ENCODE peak calls at places on chromosomes 12 and 14, in ten cellular contexts. One of them, this sample, is unnamed.

GRCh38 chr14:77654001-77654431 is 37.6 kb upstream of the SPTLC2 start:
- DNase-seq in stimulated activated CD4-positive, alpha-beta T cell treated with anti-CD3 and anti-CD28 coated beads, Interleukin-12 subunit alpha, Interleukin-12 subunit beta, amount 100 ng/mL, for 4 hours: no peak
- DNase-seq in amniotic stem cell: no peak
- DNase-seq in Daoy: no peak
- DNase-seq in SW480: no peak
- DNase-seq in NCI-H1092: no peak
- DNase-seq in right cardiac atrium: no peak
- DNase-seq in GM23338: no peak
- DNase-seq in Ammon's horn: no peak
- DNase-seq in NCI-H69: peak; percentile 91
- DNase-seq in this sample: no peak

GRCh38 chr12:104974626-104975290 is 11.4 kb upstream of the NOPCHAP1 start:
- DNase-seq in stimulated activated CD4-positive, alpha-beta T cell treated with anti-CD3 and anti-CD28 coated beads, Interleukin-12 subunit alpha, Interleukin-12 subunit beta, amount 100 ng/mL, for 4 hours: no peak
- DNase-seq in amniotic stem cell: no peak
- DNase-seq in Daoy: peak; percentile 30
- DNase-seq in SW480: no peak
- DNase-seq in NCI-H1092: no peak
- DNase-seq in right cardiac atrium: no peak
- DNase-seq in GM23338: no peak
- DNase-seq in Ammon's horn: peak; percentile 75
- DNase-seq in NCI-H69: no peak
- DNase-seq in this sample: no peak

GRCh38 chr14:99568567-99569560 is 35.1 kb downstream of the CCDC85C start:
- DNase-seq in stimulated activated CD4-positive, alpha-beta T cell treated with anti-CD3 and anti-CD28 coated beads, Interleukin-12 subunit alpha, Interleukin-12 subunit beta, amount 100 ng/mL, for 4 hours: no peak
- DNase-seq in amniotic stem cell: peak; percentile 5
- DNase-seq in Daoy: peak; percentile 76
- DNase-seq in SW480: no peak
- DNase-seq in NCI-H1092: no peak
- DNase-seq in right cardiac atrium: peak; percentile 53
- DNase-seq in GM23338: no peak
- DNase-seq in Ammon's horn: no peak
- DNase-seq in NCI-H69: peak; percentile 31
- DNase-seq in this sample: peak; percentile 23

GRCh38 chr14:102590667-102591099 is 1.8 kb upstream of the RCOR1 start:
- DNase-seq in stimulated activated CD4-positive, alpha-beta T cell treated with anti-CD3 and anti-CD28 coated beads, Interleukin-12 subunit alpha, Interleukin-12 subunit beta, amount 100 ng/mL, for 4 hours: no peak
- DNase-seq in amniotic stem cell: no peak
- DNase-seq in Daoy: peak; percentile 66
- DNase-seq in SW480: peak; percentile 83
- DNase-seq in NCI-H1092: no peak
- DNase-seq in right cardiac atrium: peak; percentile 51
- DNase-seq in GM23338: peak; percentile 84
- DNase-seq in Ammon's horn: no peak
- DNase-seq in NCI-H69: no peak
- DNase-seq in this sample: no peak

GRCh38 chr12:4383304-4383865 is 3.9 kb upstream of the FGF23 start:
- DNase-seq in stimulated activated CD4-positive, alpha-beta T cell treated with anti-CD3 and anti-CD28 coated beads, Interleukin-12 subunit alpha, Interleukin-12 subunit beta, amount 100 ng/mL, for 4 hours: no peak
- DNase-seq in amniotic stem cell: no peak
- DNase-seq in Daoy: peak; percentile 18
- DNase-seq in SW480: peak; percentile 42
- DNase-seq in NCI-H1092: no peak
- DNase-seq in right cardiac atrium: no peak
- DNase-seq in GM23338: peak; percentile 86
- DNase-seq in Ammon's horn: no peak
- DNase-seq in NCI-H69: peak; percentile 6
- DNase-seq in this sample: no peak

GRCh38 chr12:20494803-20495202 is 126.5 kb downstream of the PDE3A start:
- DNase-seq in stimulated activated CD4-positive, alpha-beta T cell treated with anti-CD3 and anti-CD28 coated beads, Interleukin-12 subunit alpha, Interleukin-12 subunit beta, amount 100 ng/mL, for 4 hours: no peak
- DNase-seq in amniotic stem cell: no peak
- DNase-seq in Daoy: no peak
- DNase-seq in SW480: no peak
- DNase-seq in NCI-H1092: no peak
- DNase-seq in right cardiac atrium: no peak
- DNase-seq in GM23338: no peak
- DNase-seq in Ammon's horn: no peak
- DNase-seq in NCI-H69: no peak
- DNase-seq in this sample: no peak

GRCh38 chr12:17344649-17345048 is 738.7 kb upstream of the LMO3 start:
- DNase-seq in stimulated activated CD4-positive, alpha-beta T cell treated with anti-CD3 and anti-CD28 coated beads, Interleukin-12 subunit alpha, Interleukin-12 subunit beta, amount 100 ng/mL, for 4 hours: no peak
- DNase-seq in amniotic stem cell: no peak
- DNase-seq in Daoy: no peak
- DNase-seq in SW480: no peak
- DNase-seq in NCI-H1092: no peak
- DNase-seq in right cardiac atrium: no peak
- DNase-seq in GM23338: peak; percentile 48
- DNase-seq in Ammon's horn: no peak
- DNase-seq in NCI-H69: no peak
- DNase-seq in this sample: no peak

GRCh38 chr12:56229819-56230448 is at the start of gene SLC39A5:
- DNase-seq in stimulated activated CD4-positive, alpha-beta T cell treated with anti-CD3 and anti-CD28 coated beads, Interleukin-12 subunit alpha, Interleukin-12 subunit beta, amount 100 ng/mL, for 4 hours: no peak
- DNase-seq in amniotic stem cell: no peak
- DNase-seq in Daoy: no peak
- DNase-seq in SW480: no peak
- DNase-seq in NCI-H1092: no peak
- DNase-seq in right cardiac atrium: no peak
- DNase-seq in GM23338: no peak
- DNase-seq in Ammon's horn: no peak
- DNase-seq in NCI-H69: no peak
- DNase-seq in this sample: no peak

GRCh38 chr14:75259510-75259855 is 19.1 kb upstream of the FOS start:
- DNase-seq in stimulated activated CD4-positive, alpha-beta T cell treated with anti-CD3 and anti-CD28 coated beads, Interleukin-12 subunit alpha, Interleukin-12 subunit beta, amount 100 ng/mL, for 4 hours: no peak
- DNase-seq in amniotic stem cell: peak; percentile 35
- DNase-seq in Daoy: peak; percentile 35
- DNase-seq in SW480: peak; percentile 39
- DNase-seq in NCI-H1092: no peak
- DNase-seq in right cardiac atrium: no peak
- DNase-seq in GM23338: peak; percentile 62
- DNase-seq in Ammon's horn: no peak
- DNase-seq in NCI-H69: peak; percentile 87
- DNase-seq in this sample: peak; percentile 85

GRCh38 chr12:94596596-94596995 is 53.8 kb downstream of the TMCC3 start:
- DNase-seq in stimulated activated CD4-positive, alpha-beta T cell treated with anti-CD3 and anti-CD28 coated beads, Interleukin-12 subunit alpha, Interleukin-12 subunit beta, amount 100 ng/mL, for 4 hours: no peak
- DNase-seq in amniotic stem cell: no peak
- DNase-seq in Daoy: no peak
- DNase-seq in SW480: no peak
- DNase-seq in NCI-H1092: peak; percentile 75
- DNase-seq in right cardiac atrium: no peak
- DNase-seq in GM23338: no peak
- DNase-seq in Ammon's horn: no peak
- DNase-seq in NCI-H69: peak; percentile 21
- DNase-seq in this sample: no peak

GRCh38 chr12:56943878-56944277 is 9.7 kb upstream of the SDR9C7 start:
- DNase-seq in stimulated activated CD4-positive, alpha-beta T cell treated with anti-CD3 and anti-CD28 coated beads, Interleukin-12 subunit alpha, Interleukin-12 subunit beta, amount 100 ng/mL, for 4 hours: no peak
- DNase-seq in amniotic stem cell: no peak
- DNase-seq in Daoy: no peak
- DNase-seq in SW480: no peak
- DNase-seq in NCI-H1092: no peak
- DNase-seq in right cardiac atrium: no peak
- DNase-seq in GM23338: no peak
- DNase-seq in Ammon's horn: no peak
- DNase-seq in NCI-H69: no peak
- DNase-seq in this sample: no peak

GRCh38 chr12:107200394-107200793 is 107.0 kb upstream of the CRY1 start:
- DNase-seq in stimulated activated CD4-positive, alpha-beta T cell treated with anti-CD3 and anti-CD28 coated beads, Interleukin-12 subunit alpha, Interleukin-12 subunit beta, amount 100 ng/mL, for 4 hours: no peak
- DNase-seq in amniotic stem cell: no peak
- DNase-seq in Daoy: peak; percentile 84
- DNase-seq in SW480: peak; percentile 66
- DNase-seq in NCI-H1092: no peak
- DNase-seq in right cardiac atrium: no peak
- DNase-seq in GM23338: no peak
- DNase-seq in Ammon's horn: no peak
- DNase-seq in NCI-H69: peak; percentile 63
- DNase-seq in this sample: peak; percentile 57

GRCh38 chr12:92070054-92070863 is 75.4 kb downstream of the BTG1 start:
- DNase-seq in stimulated activated CD4-positive, alpha-beta T cell treated with anti-CD3 and anti-CD28 coated beads, Interleukin-12 subunit alpha, Interleukin-12 subunit beta, amount 100 ng/mL, for 4 hours: no peak
- DNase-seq in amniotic stem cell: no peak
- DNase-seq in Daoy: no peak
- DNase-seq in SW480: peak; percentile 66
- DNase-seq in NCI-H1092: no peak
- DNase-seq in right cardiac atrium: no peak
- DNase-seq in GM23338: no peak
- DNase-seq in Ammon's horn: no peak
- DNase-seq in NCI-H69: no peak
- DNase-seq in this sample: no peak

GRCh38 chr12:40054554-40055226 is 51.2 kb downstream of the SLC2A13 start:
- DNase-seq in stimulated activated CD4-positive, alpha-beta T cell treated with anti-CD3 and anti-CD28 coated beads, Interleukin-12 subunit alpha, Interleukin-12 subunit beta, amount 100 ng/mL, for 4 hours: no peak
- DNase-seq in amniotic stem cell: no peak
- DNase-seq in Daoy: peak; percentile 80
- DNase-seq in SW480: no peak
- DNase-seq in NCI-H1092: no peak
- DNase-seq in right cardiac atrium: peak; percentile 44
- DNase-seq in GM23338: no peak
- DNase-seq in Ammon's horn: peak; percentile 41
- DNase-seq in NCI-H69: peak; percentile 82
- DNase-seq in this sample: no peak

GRCh38 chr12:119692410-119692809 is 24.5 kb downstream of the PRKAB1 start:
- DNase-seq in stimulated activated CD4-positive, alpha-beta T cell treated with anti-CD3 and anti-CD28 coated beads, Interleukin-12 subunit alpha, Interleukin-12 subunit beta, amount 100 ng/mL, for 4 hours: no peak
- DNase-seq in amniotic stem cell: no peak
- DNase-seq in Daoy: no peak
- DNase-seq in SW480: no peak
- DNase-seq in NCI-H1092: no peak
- DNase-seq in right cardiac atrium: no peak
- DNase-seq in GM23338: no peak
- DNase-seq in Ammon's horn: no peak
- DNase-seq in NCI-H69: peak; percentile 81
- DNase-seq in this sample: peak; percentile 92

GRCh38 chr12:51977320-51977753 is 25.8 kb downstream of the ACVR1B start:
- DNase-seq in stimulated activated CD4-positive, alpha-beta T cell treated with anti-CD3 and anti-CD28 coated beads, Interleukin-12 subunit alpha, Interleukin-12 subunit beta, amount 100 ng/mL, for 4 hours: no peak
- DNase-seq in amniotic stem cell: no peak
- DNase-seq in Daoy: no peak
- DNase-seq in SW480: no peak
- DNase-seq in NCI-H1092: no peak
- DNase-seq in right cardiac atrium: no peak
- DNase-seq in GM23338: no peak
- DNase-seq in Ammon's horn: no peak
- DNase-seq in NCI-H69: no peak
- DNase-seq in this sample: no peak

GRCh38 chr14:104549536-104550339 is 29.8 kb upstream of the C14orf180 start:
- DNase-seq in stimulated activated CD4-positive, alpha-beta T cell treated with anti-CD3 and anti-CD28 coated beads, Interleukin-12 subunit alpha, Interleukin-12 subunit beta, amount 100 ng/mL, for 4 hours: no peak
- DNase-seq in amniotic stem cell: no peak
- DNase-seq in Daoy: no peak
- DNase-seq in SW480: no peak
- DNase-seq in NCI-H1092: no peak
- DNase-seq in right cardiac atrium: no peak
- DNase-seq in GM23338: no peak
- DNase-seq in Ammon's horn: no peak
- DNase-seq in NCI-H69: no peak
- DNase-seq in this sample: no peak

GRCh38 chr12:55933158-55933798 is 2.3 kb downstream of the DGKA start:
- DNase-seq in stimulated activated CD4-positive, alpha-beta T cell treated with anti-CD3 and anti-CD28 coated beads, Interleukin-12 subunit alpha, Interleukin-12 subunit beta, amount 100 ng/mL, for 4 hours: no peak
- DNase-seq in amniotic stem cell: no peak
- DNase-seq in Daoy: peak; percentile 80
- DNase-seq in SW480: peak; percentile 34
- DNase-seq in NCI-H1092: no peak
- DNase-seq in right cardiac atrium: no peak
- DNase-seq in GM23338: no peak
- DNase-seq in Ammon's horn: no peak
- DNase-seq in NCI-H69: peak; percentile 57
- DNase-seq in this sample: no peak

GRCh38 chr12:42504049-42504448 is 85.5 kb downstream of the PRICKLE1 start:
- DNase-seq in stimulated activated CD4-positive, alpha-beta T cell treated with anti-CD3 and anti-CD28 coated beads, Interleukin-12 subunit alpha, Interleukin-12 subunit beta, amount 100 ng/mL, for 4 hours: no peak
- DNase-seq in amniotic stem cell: no peak
- DNase-seq in Daoy: peak; percentile 16
- DNase-seq in SW480: no peak
- DNase-seq in NCI-H1092: no peak
- DNase-seq in right cardiac atrium: no peak
- DNase-seq in GM23338: no peak
- DNase-seq in Ammon's horn: no peak
- DNase-seq in NCI-H69: peak; percentile 57
- DNase-seq in this sample: peak; percentile 22

GRCh38 chr12:130613831-130614230 is 102.3 kb downstream of the RIMBP2 start:
- DNase-seq in stimulated activated CD4-positive, alpha-beta T cell treated with anti-CD3 and anti-CD28 coated beads, Interleukin-12 subunit alpha, Interleukin-12 subunit beta, amount 100 ng/mL, for 4 hours: no peak
- DNase-seq in amniotic stem cell: no peak
- DNase-seq in Daoy: no peak
- DNase-seq in SW480: no peak
- DNase-seq in NCI-H1092: no peak
- DNase-seq in right cardiac atrium: no peak
- DNase-seq in GM23338: no peak
- DNase-seq in Ammon's horn: no peak
- DNase-seq in NCI-H69: no peak
- DNase-seq in this sample: no peak

GRCh38 chr12:77372469-77372868 is 307.1 kb upstream of the E2F7 start:
- DNase-seq in stimulated activated CD4-positive, alpha-beta T cell treated with anti-CD3 and anti-CD28 coated beads, Interleukin-12 subunit alpha, Interleukin-12 subunit beta, amount 100 ng/mL, for 4 hours: no peak
- DNase-seq in amniotic stem cell: no peak
- DNase-seq in Daoy: no peak
- DNase-seq in SW480: no peak
- DNase-seq in NCI-H1092: no peak
- DNase-seq in right cardiac atrium: no peak
- DNase-seq in GM23338: no peak
- DNase-seq in Ammon's horn: no peak
- DNase-seq in NCI-H69: peak; percentile 10
- DNase-seq in this sample: no peak

GRCh38 chr14:90381999-90382451 is 14.8 kb upstream of the CALM1 start:
- DNase-seq in stimulated activated CD4-positive, alpha-beta T cell treated with anti-CD3 and anti-CD28 coated beads, Interleukin-12 subunit alpha, Interleukin-12 subunit beta, amount 100 ng/mL, for 4 hours: no peak
- DNase-seq in amniotic stem cell: no peak
- DNase-seq in Daoy: no peak
- DNase-seq in SW480: peak; percentile 85
- DNase-seq in NCI-H1092: peak; percentile 76
- DNase-seq in right cardiac atrium: peak; percentile 35
- DNase-seq in GM23338: peak; percentile 75
- DNase-seq in Ammon's horn: peak; percentile 35
- DNase-seq in NCI-H69: peak; percentile 94
- DNase-seq in this sample: peak; percentile 59

GRCh38 chr14:72679106-72679505 is 214.8 kb downstream of the DPF3 start:
- DNase-seq in stimulated activated CD4-positive, alpha-beta T cell treated with anti-CD3 and anti-CD28 coated beads, Interleukin-12 subunit alpha, Interleukin-12 subunit beta, amount 100 ng/mL, for 4 hours: no peak
- DNase-seq in amniotic stem cell: no peak
- DNase-seq in Daoy: no peak
- DNase-seq in SW480: no peak
- DNase-seq in NCI-H1092: peak; percentile 22
- DNase-seq in right cardiac atrium: no peak
- DNase-seq in GM23338: no peak
- DNase-seq in Ammon's horn: peak; percentile 51
- DNase-seq in NCI-H69: peak; percentile 47
- DNase-seq in this sample: no peak

GRCh38 chr14:105485720-105486332 is 860 bp upstream of the CRIP1 start:
- DNase-seq in stimulated activated CD4-positive, alpha-beta T cell treated with anti-CD3 and anti-CD28 coated beads, Interleukin-12 subunit alpha, Interleukin-12 subunit beta, amount 100 ng/mL, for 4 hours: no peak
- DNase-seq in amniotic stem cell: no peak
- DNase-seq in Daoy: peak; percentile 80
- DNase-seq in SW480: peak; percentile 74
- DNase-seq in NCI-H1092: no peak
- DNase-seq in right cardiac atrium: peak; percentile 45
- DNase-seq in GM23338: peak; percentile 92
- DNase-seq in Ammon's horn: no peak
- DNase-seq in NCI-H69: peak; percentile 52
- DNase-seq in this sample: no peak

GRCh38 chr12:54749191-54749818 is 101.1 kb upstream of the DCD start:
- DNase-seq in stimulated activated CD4-positive, alpha-beta T cell treated with anti-CD3 and anti-CD28 coated beads, Interleukin-12 subunit alpha, Interleukin-12 subunit beta, amount 100 ng/mL, for 4 hours: no peak
- DNase-seq in amniotic stem cell: peak; percentile 6
- DNase-seq in Daoy: peak; percentile 67
- DNase-seq in SW480: peak; percentile 58
- DNase-seq in NCI-H1092: peak; percentile 48
- DNase-seq in right cardiac atrium: no peak
- DNase-seq in GM23338: peak; percentile 57
- DNase-seq in Ammon's horn: peak; percentile 74
- DNase-seq in NCI-H69: peak; percentile 66
- DNase-seq in this sample: peak; percentile 66

GRCh38 chr12:7096006-7096903 is 4.0 kb upstream of the C1R start:
- DNase-seq in stimulated activated CD4-positive, alpha-beta T cell treated with anti-CD3 and anti-CD28 coated beads, Interleukin-12 subunit alpha, Interleukin-12 subunit beta, amount 100 ng/mL, for 4 hours: no peak
- DNase-seq in amniotic stem cell: no peak
- DNase-seq in Daoy: no peak
- DNase-seq in SW480: no peak
- DNase-seq in NCI-H1092: no peak
- DNase-seq in right cardiac atrium: no peak
- DNase-seq in GM23338: peak; percentile 17
- DNase-seq in Ammon's horn: no peak
- DNase-seq in NCI-H69: no peak
- DNase-seq in this sample: no peak

GRCh38 chr14:50233335-50234250 is 2.2 kb upstream of the SOS2 start:
- DNase-seq in stimulated activated CD4-positive, alpha-beta T cell treated with anti-CD3 and anti-CD28 coated beads, Interleukin-12 subunit alpha, Interleukin-12 subunit beta, amount 100 ng/mL, for 4 hours: no peak
- DNase-seq in amniotic stem cell: no peak
- DNase-seq in Daoy: no peak
- DNase-seq in SW480: no peak
- DNase-seq in NCI-H1092: no peak
- DNase-seq in right cardiac atrium: no peak
- DNase-seq in GM23338: no peak
- DNase-seq in Ammon's horn: no peak
- DNase-seq in NCI-H69: peak; percentile 54
- DNase-seq in this sample: peak; percentile 85

GRCh38 chr14:84825481-84825880 is 704.5 kb upstream of the FLRT2 start:
- DNase-seq in stimulated activated CD4-positive, alpha-beta T cell treated with anti-CD3 and anti-CD28 coated beads, Interleukin-12 subunit alpha, Interleukin-12 subunit beta, amount 100 ng/mL, for 4 hours: no peak
- DNase-seq in amniotic stem cell: no peak
- DNase-seq in Daoy: no peak
- DNase-seq in SW480: no peak
- DNase-seq in NCI-H1092: no peak
- DNase-seq in right cardiac atrium: no peak
- DNase-seq in GM23338: no peak
- DNase-seq in Ammon's horn: no peak
- DNase-seq in NCI-H69: no peak
- DNase-seq in this sample: no peak

This sample was measured in NCI-H2171 treated with DMSO at 0.1 percent for 48 hours.